ENCODE peak calls at places on chromosomes 3 and 15, in six cellular contexts. S, G, W, J, O and Z are unnamed samples.
A peak's percentile ranks its signal among the peaks of the same experiment; 100 is the strongest.

GRCh38 chr15:76533995-76534394 is 197.4 kb downstream of the ISL2 start:
- DNase-seq in S (no peak), G (no peak), W (no peak), J (no peak), O (no peak), Z (no peak)

GRCh38 chr3:192494176-192494575 is 233.2 kb downstream of the FGF12 start:
- DNase-seq in S (no peak), G (no peak), W (peak; percentile 88), J (no peak), O (no peak), Z (no peak)

GRCh38 chr3:149902498-149903139 is 68.1 kb downstream of the PFN2 start:
- DNase-seq in S (no peak), G (peak; percentile 7), W (no peak), J (no peak), O (no peak), Z (no peak)

GRCh38 chr3:70832811-70833509 is 520.5 kb upstream of the MDFIC2 start:
- DNase-seq in S (no peak), G (peak; percentile 93), W (no peak), J (no peak), O (no peak), Z (no peak)

GRCh38 chr15:64856429-64857145 is 14.9 kb downstream of the PLEKHO2 start:
- DNase-seq in S (no peak), G (peak; percentile 76), W (peak; percentile 57), J (peak; percentile 79), O (no peak), Z (no peak)

GRCh38 chr3:119792270-119792669 is 10.4 kb downstream of the NR1I2 start:
- DNase-seq in S (no peak), G (no peak), W (no peak), J (no peak), O (no peak), Z (no peak)

GRCh38 chr3:134904333-134904771 is 109.3 kb downstream of the EPHB1 start:
- DNase-seq in S (peak; percentile 79), G (no peak), W (no peak), J (no peak), O (no peak), Z (no peak)

GRCh38 chr3:194637541-194638400 is 4.6 kb upstream of the TMEM44 start:
- DNase-seq in S (no peak), G (no peak), W (no peak), J (no peak), O (no peak), Z (no peak)

GRCh38 chr3:59244343-59244742 is 194.5 kb upstream of the CFAP20DC start:
- DNase-seq in S (no peak), G (no peak), W (no peak), J (no peak), O (no peak), Z (no peak)

GRCh38 chr3:106215047-106215446 is 346.2 kb upstream of the CBLB start:
- DNase-seq in S (no peak), G (peak; percentile 76), W (no peak), J (no peak), O (no peak), Z (peak; percentile 63)

GRCh38 chr3:5428607-5429516 is 241.4 kb downstream of the EDEM1 start:
- DNase-seq in S (peak; percentile 19), G (no peak), W (no peak), J (no peak), O (no peak), Z (peak; percentile 92)

GRCh38 chr3:191051037-191051436 is 148.0 kb upstream of the OSTN start:
- DNase-seq in S (peak; percentile 20), G (peak; percentile 37), W (peak; percentile 27), J (no peak), O (no peak), Z (no peak)

GRCh38 chr3:11143476-11143875 is 10.8 kb upstream of the HRH1 start:
- DNase-seq in S (no peak), G (peak; percentile 74), W (no peak), J (no peak), O (no peak), Z (no peak)

GRCh38 chr3:12662593-12663310 is 1.2 kb downstream of the RAF1 start:
- DNase-seq in S (no peak), G (peak; percentile 78), W (peak; percentile 58), J (peak; percentile 13), O (peak; percentile 10), Z (peak; percentile 38)

GRCh38 chr3:136276049-136276755 is 26.1 kb downstream of the PCCB start:
- DNase-seq in S (no peak), G (no peak), W (no peak), J (no peak), O (no peak), Z (no peak)

GRCh38 chr3:182794806-182795369 is 1.6 kb downstream of the ATP11B start:
- DNase-seq in S (no peak), G (no peak), W (peak; percentile 39), J (no peak), O (no peak), Z (no peak)

GRCh38 chr15:78909791-78910228 is 35.0 kb downstream of the CTSH start:
- DNase-seq in S (peak; percentile 51), G (peak; percentile 37), W (peak; percentile 52), J (no peak), O (no peak), Z (peak; percentile 64)

GRCh38 chr3:143358793-143359491 is 239.4 kb downstream of the CHST2 start:
- DNase-seq in S (no peak), G (no peak), W (peak; percentile 52), J (no peak), O (no peak), Z (no peak)

GRCh38 chr15:83278191-83278590 is 6.3 kb downstream of the BNC1 start:
- DNase-seq in S (no peak), G (peak; percentile 92), W (no peak), J (no peak), O (no peak), Z (no peak)

GRCh38 chr15:63010386-63010785 is 32.2 kb upstream of the TPM1 start:
- DNase-seq in S (no peak), G (no peak), W (no peak), J (no peak), O (no peak), Z (no peak)

GRCh38 chr3:43691120-43692002 is 623 bp downstream of the ABHD5 start:
- DNase-seq in S (no peak), G (no peak), W (peak; percentile 40), J (peak; percentile 51), O (peak; percentile 28), Z (peak; percentile 82)

GRCh38 chr15:50531763-50532162 is 14.7 kb downstream of the USP50 start:
- DNase-seq in S (no peak), G (no peak), W (peak; percentile 33), J (no peak), O (no peak), Z (no peak)

GRCh38 chr3:101702726-101703125 is 16.2 kb upstream of the RPL24 start:
- DNase-seq in S (no peak), G (no peak), W (no peak), J (no peak), O (no peak), Z (no peak)

GRCh38 chr3:172666873-172667694 is 43.8 kb downstream of the NCEH1 start:
- DNase-seq in S (peak; percentile 65), G (peak; percentile 79), W (peak; percentile 85), J (peak; percentile 80), O (peak; percentile 77), Z (peak; percentile 64)

GRCh38 chr3:174466471-174467054 is 392.6 kb upstream of the NAALADL2 start:
- DNase-seq in S (no peak), G (peak; percentile 2), W (no peak), J (no peak), O (no peak), Z (no peak)

GRCh38 chr3:132084982-132085381 is 50.2 kb upstream of the CPNE4 start:
- DNase-seq in S (no peak), G (no peak), W (no peak), J (no peak), O (no peak), Z (no peak)

GRCh38 chr3:151003772-151004127 is 31.2 kb upstream of the CLRN1 start:
- DNase-seq in S (no peak), G (no peak), W (no peak), J (no peak), O (no peak), Z (no peak)

GRCh38 chr3:154090116-154090420 is 31.1 kb upstream of the ARHGEF26 start:
- DNase-seq in S (no peak), G (no peak), W (peak; percentile 67), J (no peak), O (no peak), Z (no peak)

GRCh38 chr3:86989611-86990010 is 1.3 kb downstream of the VGLL3 start:
- DNase-seq in S (no peak), G (peak; percentile 33), W (no peak), J (no peak), O (no peak), Z (no peak)

GRCh38 chr3:126364130-126364695 is 7.0 kb upstream of the KLF15 start:
- DNase-seq in S (no peak), G (no peak), W (no peak), J (no peak), O (no peak), Z (no peak)

GRCh38 chr3:160951677-160952487 is 153.3 kb downstream of the B3GALNT1 start:
- DNase-seq in S (no peak), G (no peak), W (no peak), J (no peak), O (no peak), Z (no peak)

GRCh38 chr3:108391917-108392585 is 95.7 kb downstream of the HHLA2 start:
- DNase-seq in S (no peak), G (peak; percentile 36), W (no peak), J (no peak), O (no peak), Z (no peak)

GRCh38 chr15:48388017-48388936 is 57.0 kb downstream of the DUT start:
- DNase-seq in S (no peak), G (no peak), W (no peak), J (no peak), O (no peak), Z (no peak)

GRCh38 chr3:129424185-129424841 is 4.1 kb downstream of the EFCAB12 start:
- DNase-seq in S (no peak), G (peak; percentile 29), W (no peak), J (no peak), O (no peak), Z (no peak)

GRCh38 chr3:187473778-187474406 is 105.7 kb downstream of the RTP4 start:
- DNase-seq in S (no peak), G (peak; percentile 15), W (no peak), J (no peak), O (no peak), Z (no peak)

GRCh38 chr3:187999821-188000220 is 154.1 kb upstream of the LPP start:
- DNase-seq in S (no peak), G (no peak), W (no peak), J (no peak), O (no peak), Z (no peak)

GRCh38 chr15:50418041-50418583 is 6.1 kb upstream of the USP8 start:
- DNase-seq in S (no peak), G (peak; percentile 5), W (no peak), J (no peak), O (no peak), Z (no peak)